ENCODE peak calls at places on chromosomes 12 and 14, in five cellular contexts. One of them, this sample, is unnamed.

GRCh38 chr14:79658224-79658623 is 553.1 kb downstream of the DIO2 start:
- DNase-seq in testis: no peak
- DNase-seq in neuronal stem cell: no peak
- DNase-seq in MM.1S: no peak
- DNase-seq in OCI-LY7: no peak
- DNase-seq in this sample: no peak

GRCh38 chr12:91507754-91508153 is 325.1 kb upstream of the DCN start:
- DNase-seq in OCI-LY7: no peak
- DNase-seq in testis: no peak
- DNase-seq in MM.1S: no peak
- DNase-seq in neuronal stem cell: no peak
- DNase-seq in this sample: no peak

GRCh38 chr14:103472939-103473338 is 49.7 kb downstream of the CKB start:
- DNase-seq in testis: no peak
- DNase-seq in MM.1S: no peak
- DNase-seq in OCI-LY7: no peak
- DNase-seq in neuronal stem cell: no peak
- DNase-seq in this sample: no peak

GRCh38 chr14:66600416-66600815 is 92.5 kb downstream of the GPHN start:
- DNase-seq in testis: no peak
- DNase-seq in OCI-LY7: no peak
- DNase-seq in neuronal stem cell: no peak
- DNase-seq in MM.1S: no peak
- DNase-seq in this sample: no peak

GRCh38 chr12:121196902-121197301 is 13.0 kb upstream of the P2RX4 start:
- DNase-seq in MM.1S: no peak
- DNase-seq in neuronal stem cell: no peak
- DNase-seq in testis: no peak
- DNase-seq in OCI-LY7: no peak
- DNase-seq in this sample: no peak

GRCh38 chr12:131826064-131826928 is 1.9 kb upstream of the MMP17 start:
- DNase-seq in OCI-LY7: no peak
- DNase-seq in neuronal stem cell: no peak
- DNase-seq in MM.1S: no peak
- DNase-seq in testis: no peak
- DNase-seq in this sample: no peak

GRCh38 chr12:117501470-117501869 is 140.0 kb upstream of the NOS1 start:
- DNase-seq in OCI-LY7: no peak
- DNase-seq in neuronal stem cell: no peak
- DNase-seq in testis: no peak
- DNase-seq in MM.1S: no peak
- DNase-seq in this sample: no peak

GRCh38 chr12:26725517-26725916 is 107.5 kb downstream of the ITPR2 start:
- DNase-seq in MM.1S: no peak
- DNase-seq in OCI-LY7: no peak
- DNase-seq in neuronal stem cell: no peak
- DNase-seq in testis: no peak
- DNase-seq in this sample: no peak

GRCh38 chr12:30047499-30048262 is 263.9 kb upstream of the TMTC1 start:
- DNase-seq in neuronal stem cell: no peak
- DNase-seq in OCI-LY7: no peak
- DNase-seq in MM.1S: no peak
- DNase-seq in testis: no peak
- DNase-seq in this sample: peak; percentile 17

GRCh38 chr12:75623631-75624118 is 112.3 kb upstream of the KRR1 start:
- DNase-seq in neuronal stem cell: no peak
- DNase-seq in MM.1S: no peak
- DNase-seq in OCI-LY7: no peak
- DNase-seq in testis: no peak
- DNase-seq in this sample: peak; percentile 23

GRCh38 chr12:27751386-27752047 is 28.5 kb upstream of the KLHL42 start:
- DNase-seq in OCI-LY7: peak; percentile 13
- DNase-seq in testis: no peak
- DNase-seq in neuronal stem cell: no peak
- DNase-seq in MM.1S: no peak
- DNase-seq in this sample: no peak

GRCh38 chr14:103738706-103739451 is 23.3 kb downstream of the ZFYVE21 start:
- DNase-seq in testis: peak; percentile 72
- DNase-seq in MM.1S: no peak
- DNase-seq in neuronal stem cell: no peak
- DNase-seq in OCI-LY7: no peak
- DNase-seq in this sample: no peak

GRCh38 chr12:42729532-42729895 is 140.0 kb upstream of the PRICKLE1 start:
- DNase-seq in OCI-LY7: no peak
- DNase-seq in neuronal stem cell: no peak
- DNase-seq in MM.1S: no peak
- DNase-seq in testis: no peak
- DNase-seq in this sample: no peak

GRCh38 chr12:44314007-44314500 is 478.2 kb downstream of the TMEM117 start:
- DNase-seq in testis: no peak
- DNase-seq in MM.1S: no peak
- DNase-seq in neuronal stem cell: no peak
- DNase-seq in OCI-LY7: no peak
- DNase-seq in this sample: no peak

GRCh38 chr12:131460516-131460915 is 250.4 kb upstream of the SFSWAP start:
- DNase-seq in OCI-LY7: no peak
- DNase-seq in MM.1S: no peak
- DNase-seq in neuronal stem cell: no peak
- DNase-seq in testis: no peak
- DNase-seq in this sample: peak; percentile 68

GRCh38 chr12:129186952-129187351 is 333.7 kb downstream of the GLT1D1 start:
- DNase-seq in neuronal stem cell: no peak
- DNase-seq in testis: no peak
- DNase-seq in MM.1S: no peak
- DNase-seq in OCI-LY7: peak; percentile 1
- DNase-seq in this sample: no peak

GRCh38 chr12:107912421-107913004 is 138.0 kb downstream of the ASCL4 start:
- DNase-seq in neuronal stem cell: peak; percentile 64
- DNase-seq in MM.1S: peak; percentile 63
- DNase-seq in OCI-LY7: peak; percentile 14
- DNase-seq in testis: peak; percentile 79
- DNase-seq in this sample: peak; percentile 81

GRCh38 chr12:96803969-96804368 is 103.1 kb upstream of the NEDD1 start:
- DNase-seq in OCI-LY7: no peak
- DNase-seq in neuronal stem cell: no peak
- DNase-seq in MM.1S: no peak
- DNase-seq in testis: no peak
- DNase-seq in this sample: no peak

GRCh38 chr14:69046468-69046867 is 67.4 kb upstream of the ACTN1 start:
- DNase-seq in neuronal stem cell: no peak
- DNase-seq in OCI-LY7: no peak
- DNase-seq in testis: no peak
- DNase-seq in MM.1S: no peak
- DNase-seq in this sample: no peak

GRCh38 chr12:21773263-21773741 is 1.2 kb downstream of the KCNJ8 start:
- DNase-seq in neuronal stem cell: no peak
- DNase-seq in OCI-LY7: no peak
- DNase-seq in MM.1S: no peak
- DNase-seq in testis: peak; percentile 37
- DNase-seq in this sample: peak; percentile 7

GRCh38 chr12:131618303-131618658 is 92.6 kb upstream of the SFSWAP start:
- DNase-seq in OCI-LY7: no peak
- DNase-seq in testis: no peak
- DNase-seq in neuronal stem cell: peak; percentile 56
- DNase-seq in MM.1S: no peak
- DNase-seq in this sample: no peak

GRCh38 chr12:45730116-45730841 is 773 bp downstream of the ARID2 start:
- DNase-seq in MM.1S: peak; percentile 61
- DNase-seq in neuronal stem cell: peak; percentile 66
- DNase-seq in testis: peak; percentile 55
- DNase-seq in OCI-LY7: peak; percentile 80
- DNase-seq in this sample: peak; percentile 47

GRCh38 chr12:88650715-88651114 is 70.4 kb upstream of the KITLG start:
- DNase-seq in testis: no peak
- DNase-seq in neuronal stem cell: no peak
- DNase-seq in MM.1S: no peak
- DNase-seq in OCI-LY7: no peak
- DNase-seq in this sample: peak; percentile 7

GRCh38 chr12:4137015-4137414 is 136.5 kb upstream of the CCND2 start:
- DNase-seq in MM.1S: no peak
- DNase-seq in OCI-LY7: no peak
- DNase-seq in testis: no peak
- DNase-seq in neuronal stem cell: no peak
- DNase-seq in this sample: no peak

GRCh38 chr12:105466901-105467598 is 136.6 kb downstream of the C12orf75 start:
- DNase-seq in neuronal stem cell: no peak
- DNase-seq in testis: no peak
- DNase-seq in MM.1S: no peak
- DNase-seq in OCI-LY7: no peak
- DNase-seq in this sample: no peak

GRCh38 chr12:94147377-94147990 is 893 bp upstream of the PLXNC1 start:
- DNase-seq in neuronal stem cell: no peak
- DNase-seq in testis: no peak
- DNase-seq in MM.1S: peak; percentile 47
- DNase-seq in OCI-LY7: peak; percentile 42
- DNase-seq in this sample: no peak

GRCh38 chr14:61456720-61457119 is 135.3 kb downstream of the PRKCH start:
- DNase-seq in OCI-LY7: peak; percentile 89
- DNase-seq in MM.1S: peak; percentile 58
- DNase-seq in testis: peak; percentile 93
- DNase-seq in neuronal stem cell: peak; percentile 71
- DNase-seq in this sample: peak; percentile 43

GRCh38 chr12:48824905-48825304 is 6.6 kb downstream of the CACNB3 start:
- DNase-seq in MM.1S: no peak
- DNase-seq in OCI-LY7: no peak
- DNase-seq in testis: no peak
- DNase-seq in neuronal stem cell: no peak
- DNase-seq in this sample: no peak

GRCh38 chr12:117847371-117847770 is 121.4 kb downstream of the KSR2 start:
- DNase-seq in OCI-LY7: no peak
- DNase-seq in MM.1S: no peak
- DNase-seq in testis: no peak
- DNase-seq in neuronal stem cell: no peak
- DNase-seq in this sample: no peak

GRCh38 chr12:101715045-101715444 is 17.6 kb downstream of the CHPT1 start:
- DNase-seq in MM.1S: no peak
- DNase-seq in OCI-LY7: no peak
- DNase-seq in neuronal stem cell: no peak
- DNase-seq in testis: no peak
- DNase-seq in this sample: no peak

GRCh38 chr12:101719566-101719965 is 19.7 kb downstream of the SYCP3 start:
- DNase-seq in MM.1S: no peak
- DNase-seq in OCI-LY7: no peak
- DNase-seq in testis: no peak
- DNase-seq in neuronal stem cell: no peak
- DNase-seq in this sample: no peak

GRCh38 chr12:101720118-101720517 is 19.1 kb downstream of the SYCP3 start:
- DNase-seq in neuronal stem cell: no peak
- DNase-seq in testis: no peak
- DNase-seq in OCI-LY7: no peak
- DNase-seq in MM.1S: no peak
- DNase-seq in this sample: no peak
- H3K36me3 ChIP-seq in neuronal stem cell: peaks cover 2% of the 10 kb centered on the region
- H3K36me3 ChIP-seq in testis: no peaks in the 10 kb centered on the region
- H3K36me3 ChIP-seq in OCI-LY7: peaks cover 16% of the 10 kb centered on the region
- H3K36me3 ChIP-seq in MM.1S: no peaks in the 10 kb centered on the region
- H3K36me3 ChIP-seq in this sample: no peaks in the 10 kb centered on the region

GRCh38 chr12:70628701-70629480 is 8.3 kb downstream of the PTPRB start:
- DNase-seq in neuronal stem cell: no peak
- DNase-seq in MM.1S: no peak
- DNase-seq in OCI-LY7: no peak
- DNase-seq in testis: no peak
- DNase-seq in this sample: no peak
- H3K9me3 ChIP-seq in neuronal stem cell: no peaks in the 10 kb centered on the region
- H3K9me3 ChIP-seq in MM.1S: no peaks in the 10 kb centered on the region
- H3K9me3 ChIP-seq in OCI-LY7: no peaks in the 10 kb centered on the region
- H3K9me3 ChIP-seq in testis: no peaks in the 10 kb centered on the region
- H3K9me3 ChIP-seq in this sample: no peaks in the 10 kb centered on the region

DNA sequence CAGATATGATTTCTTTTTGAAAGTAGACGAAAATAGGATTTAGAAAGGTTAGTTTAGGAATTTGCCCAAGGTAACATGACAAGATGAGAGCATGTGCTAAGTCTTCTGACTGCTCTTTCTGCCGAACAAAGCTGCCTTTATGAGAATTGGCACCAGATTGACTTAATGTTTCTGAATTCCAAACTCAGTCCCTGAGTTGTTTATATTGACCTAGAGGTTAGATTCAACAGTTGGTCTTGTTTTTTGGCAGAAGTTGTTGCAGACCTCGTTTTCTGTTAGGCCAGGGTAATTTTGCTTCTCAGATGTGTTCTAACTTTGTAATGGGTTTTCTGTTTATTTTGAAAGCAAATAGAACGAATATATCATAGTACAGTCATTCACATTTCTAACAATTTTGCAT is 61.5 kb upstream of the LRTM2 start:
- DNase-seq in MM.1S: no peak
- DNase-seq in testis: no peak
- DNase-seq in OCI-LY7: no peak
- DNase-seq in neuronal stem cell: no peak
- DNase-seq in this sample: peak; percentile 20
- H3K36me3 ChIP-seq in MM.1S: no peaks in the 10 kb centered on the region
- H3K36me3 ChIP-seq in testis: no peaks in the 10 kb centered on the region
- H3K36me3 ChIP-seq in OCI-LY7: peaks cover 54% of the 10 kb centered on the region
- H3K36me3 ChIP-seq in neuronal stem cell: peaks cover 65% of the 10 kb centered on the region
- H3K36me3 ChIP-seq in this sample: peaks cover 33% of the 10 kb centered on the region

GRCh38 chr14:26363689-26364088 is 234.1 kb downstream of the NOVA1 start:
- DNase-seq in OCI-LY7: no peak
- DNase-seq in MM.1S: no peak
- DNase-seq in neuronal stem cell: no peak
- DNase-seq in testis: no peak
- DNase-seq in this sample: no peak
- H3K9me3 ChIP-seq in OCI-LY7: peaks cover 3% of the 10 kb centered on the region
- H3K9me3 ChIP-seq in MM.1S: no peaks in the 10 kb centered on the region
- H3K9me3 ChIP-seq in neuronal stem cell: no peaks in the 10 kb centered on the region
- H3K9me3 ChIP-seq in testis: no peaks in the 10 kb centered on the region
- H3K9me3 ChIP-seq in this sample: no peaks in the 10 kb centered on the region